ENCODE peak calls at places on chromosomes 13 and 19, in five cellular contexts. O, Q, J, Z and M are unnamed samples.
A peak's percentile ranks its signal among the peaks of the same experiment; 100 is the strongest.

GRCh38 chr19:33301011-33301899 is 1.1 kb downstream of the CEBPA start:
- DNase-seq in J (peak; percentile 14), Z (no peak), O (peak; percentile 27), Q (no peak), M (no peak)

GRCh38 chr19:35908977-35909683 is 1.0 kb upstream of the TYROBP start:
- DNase-seq in O (no peak), Z (peak; percentile 77), Q (no peak), J (no peak), M (no peak)

GRCh38 chr19:33675501-33676124 is 53.9 kb downstream of the CHST8 start:
- DNase-seq in Z (no peak), O (no peak), Q (no peak), J (no peak), M (no peak)

GRCh38 chr19:13139633-13140311 is 10.4 kb downstream of the STX10 start:
- DNase-seq in Q (no peak), O (no peak), J (no peak), Z (no peak), M (no peak)

GRCh38 chr13:42396501-42396900 is 124.5 kb downstream of the AKAP11 start:
- DNase-seq in Q (peak; percentile 90), J (no peak), O (no peak), Z (no peak), M (no peak)

GRCh38 chr13:33139186-33139585 is 123.0 kb downstream of the KL start:
- DNase-seq in Q (no peak), O (no peak), Z (peak; percentile 76), J (no peak), M (no peak)

GRCh38 chr19:35088514-35088913 is 27.1 kb upstream of the FXYD3 start:
- DNase-seq in J (peak; percentile 76), Z (no peak), Q (no peak), O (no peak), M (no peak)

GRCh38 chr13:40812724-40813445 is 23.5 kb downstream of the SLC25A15 start:
- DNase-seq in O (no peak), Z (no peak), J (peak; percentile 8), Q (no peak), M (no peak)

GRCh38 chr19:31613683-31614219 is 264.5 kb upstream of the TSHZ3 start:
- DNase-seq in J (no peak), Z (no peak), Q (no peak), O (no peak), M (no peak)

GRCh38 chr19:48186015-48186414 is 15.5 kb downstream of the ZSWIM9 start:
- DNase-seq in J (no peak), O (no peak), Z (no peak), Q (no peak), M (no peak)

GRCh38 chr13:40549500-40550094 is 116.8 kb downstream of the FOXO1 start:
- DNase-seq in J (peak; percentile 40), O (no peak), Z (no peak), Q (no peak), M (no peak)

GRCh38 chr19:850221-850978 is 1.7 kb upstream of the ELANE start:
- DNase-seq in Q (no peak), O (peak; percentile 81), J (peak; percentile 100), Z (peak; percentile 90), M (peak; percentile 51)
- H3K27ac ChIP-seq in Q (no peak overlapping the region), O (peak overlapping the region; percentile 55), J (no peak overlapping the region), Z (peak overlapping the region; percentile 76), M (no peak overlapping the region)

GRCh38 chr19:17780781-17781180 is 14.2 kb upstream of the B3GNT3 start:
- DNase-seq in O (no peak), Q (no peak), Z (no peak), J (no peak), M (no peak)

GRCh38 chr19:17777840-17778620 is 16.9 kb upstream of the B3GNT3 start:
- DNase-seq in J (peak; percentile 64), Z (no peak), Q (peak; percentile 41), O (no peak), M (no peak)

GRCh38 chr19:17775991-17776803 is 18.7 kb upstream of the B3GNT3 start:
- DNase-seq in J (peak; percentile 62), O (no peak), Z (no peak), Q (no peak), M (no peak)

GRCh38 chr19:17779281-17779930 is 15.5 kb upstream of the B3GNT3 start:
- DNase-seq in Q (no peak), J (peak; percentile 74), Z (peak; percentile 36), O (no peak), M (no peak)

DNA sequence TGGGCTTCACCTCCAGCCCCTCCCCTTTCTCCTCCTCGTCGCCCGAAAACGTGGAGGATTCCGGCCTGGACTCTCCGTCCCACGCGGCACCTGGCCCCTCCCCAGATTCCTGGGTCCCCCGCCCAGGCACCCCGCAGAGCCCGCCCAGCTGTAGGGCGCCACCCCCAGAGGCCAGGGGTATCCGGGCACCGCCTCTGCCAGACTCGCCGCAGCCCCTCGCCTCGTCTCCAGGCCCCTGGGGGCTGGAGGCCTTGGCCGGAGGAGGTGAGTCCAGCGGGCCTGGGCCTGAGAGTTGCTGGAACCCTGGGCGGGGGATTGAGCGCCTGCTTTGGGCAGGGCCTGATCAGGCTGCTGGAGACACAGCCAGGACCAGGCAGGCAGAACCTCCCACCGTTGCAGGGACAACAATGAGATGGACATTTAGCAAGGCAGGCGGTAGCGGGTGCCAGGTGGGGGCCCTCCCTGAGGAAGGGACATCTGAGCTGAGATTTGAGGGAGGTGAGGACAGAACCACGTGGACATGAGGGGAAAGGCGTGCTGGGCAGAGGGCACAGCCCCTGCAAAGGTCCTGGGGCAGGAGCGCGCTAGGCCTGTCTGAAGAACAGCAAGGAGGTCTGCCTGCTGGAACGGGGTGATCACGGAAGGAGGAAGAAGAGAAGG is 16.2 kb upstream of the B3GNT3 start:
- DNase-seq in J (peak; percentile 14), Q (no peak), Z (no peak), O (no peak), M (no peak)
- H3K27ac ChIP-seq in J (no peak overlapping the region), Q (no peak overlapping the region), Z (no peak overlapping the region), O (no peak overlapping the region), M (peak overlapping the region; percentile 50)

GRCh38 chr13:46961719-46962118 is 64.9 kb upstream of the HTR2A start:
- DNase-seq in Z (no peak), O (no peak), J (peak; percentile 75), Q (peak; percentile 4), M (no peak)

GRCh38 chr13:46963874-46964273 is 67.0 kb upstream of the HTR2A start:
- DNase-seq in O (no peak), Z (no peak), J (no peak), Q (no peak), M (no peak)

GRCh38 chr13:46964789-46965527 is 68.1 kb upstream of the HTR2A start:
- DNase-seq in J (peak; percentile 32), O (no peak), Z (no peak), Q (no peak), M (no peak)

DNA sequence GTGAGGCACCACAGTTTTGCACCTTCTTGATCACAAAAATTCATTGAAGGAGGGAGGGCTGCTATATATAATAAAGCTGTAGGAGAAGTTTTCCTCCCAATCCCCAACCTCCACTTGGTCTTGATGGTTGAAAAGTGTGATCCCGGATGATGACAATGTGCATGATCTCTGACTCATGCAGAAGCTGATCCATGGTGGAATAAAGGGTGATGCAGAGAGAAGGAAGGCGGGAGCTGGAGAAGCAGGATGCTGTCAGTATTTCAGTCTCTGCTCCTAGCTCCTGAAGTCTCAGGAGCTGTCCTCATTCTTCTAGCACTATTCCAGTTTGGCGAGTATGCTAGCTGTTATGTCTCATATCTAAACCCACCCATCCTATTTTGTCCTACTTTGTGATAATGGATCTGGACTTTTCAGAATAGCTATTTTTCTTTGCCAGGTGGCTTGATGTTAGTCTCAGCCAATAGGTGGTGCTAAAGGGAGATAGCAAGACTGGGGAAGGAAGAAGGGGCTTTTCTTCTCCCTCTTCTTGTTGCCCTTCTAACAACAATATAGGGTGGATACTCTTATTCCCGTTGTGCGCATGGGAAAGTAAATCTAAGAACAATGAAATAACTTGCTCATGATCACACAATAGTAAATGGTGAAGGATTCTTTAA is 65.6 kb upstream of the HTR2A start:
- DNase-seq in Z (no peak), Q (no peak), J (peak; percentile 6), O (no peak), M (no peak)
- H3K27ac ChIP-seq in Z (no peak overlapping the region), Q (no peak overlapping the region), J (no peak overlapping the region), O (no peak overlapping the region), M (no peak overlapping the region)

DNA sequence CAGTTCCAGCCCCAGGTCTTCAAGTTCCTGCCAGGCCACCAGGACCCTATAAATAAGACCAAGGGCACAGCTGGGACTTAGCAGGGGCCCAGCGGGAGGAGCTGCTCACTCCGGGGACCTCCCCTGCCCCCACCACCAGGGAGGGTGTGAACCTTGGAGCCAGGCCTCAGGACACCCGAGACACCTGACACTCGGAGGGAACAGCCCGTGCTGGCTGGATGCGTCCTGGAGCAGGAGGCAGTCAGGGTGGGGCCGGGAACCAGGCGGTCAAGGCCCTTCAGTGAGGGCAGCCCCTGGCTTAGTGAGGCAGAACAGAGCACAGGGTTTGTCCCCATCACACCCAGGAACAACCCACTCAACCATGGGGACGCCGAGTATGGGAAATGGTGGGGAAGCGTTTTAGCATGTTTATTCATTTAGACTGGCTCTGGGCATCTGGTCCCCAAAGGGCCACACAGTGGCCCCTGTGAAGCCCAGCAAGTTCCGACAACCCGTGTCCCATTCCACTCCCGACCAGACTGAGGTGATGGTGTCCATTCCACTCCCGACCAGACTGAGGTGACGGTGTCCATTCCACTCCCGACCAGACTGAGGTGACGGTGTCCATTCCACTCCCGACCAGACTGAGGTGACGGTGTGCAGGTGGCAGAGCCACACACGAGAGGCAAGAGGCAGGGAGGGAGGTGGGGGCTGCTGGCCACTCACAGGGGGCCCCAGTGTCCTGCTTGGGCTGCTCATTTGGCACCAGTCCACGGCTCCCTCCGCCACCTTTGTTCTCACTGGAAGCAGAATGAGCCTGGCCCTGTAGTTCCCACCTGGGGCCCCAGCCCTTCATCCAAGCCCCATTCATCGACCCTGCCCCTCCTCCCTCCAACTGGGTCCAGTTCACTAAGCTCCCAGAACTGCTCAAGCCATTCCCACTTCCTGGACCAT is 2.2 kb upstream of the MIDN start:
- DNase-seq in J (no peak), Z (peak; percentile 82), Q (no peak), O (peak; percentile 82), M (no peak)
- H3K27ac ChIP-seq in J (peak overlapping the region; percentile 81), Z (peak overlapping the region; percentile 99), Q (no peak overlapping the region), O (peak overlapping the region; percentile 91), M (peak overlapping the region; percentile 26)

GRCh38 chr19:3456925-3457530 is 23.3 kb downstream of the SMIM24 start:
- DNase-seq in Q (no peak), J (no peak), O (no peak), Z (no peak), M (no peak)
- H3K27ac ChIP-seq in Q (no peak overlapping the region), J (no peak overlapping the region), O (peak overlapping the region; percentile 79), Z (peak overlapping the region; percentile 85), M (peak overlapping the region; percentile 79)

GRCh38 chr19:56441206-56441792 is 35.8 kb downstream of the ZNF667 start:
- DNase-seq in Q (no peak), O (no peak), Z (no peak), J (no peak), M (no peak)
- H3K27ac ChIP-seq in Q (no peak overlapping the region), O (no peak overlapping the region), Z (no peak overlapping the region), J (no peak overlapping the region), M (no peak overlapping the region)

GRCh38 chr13:104286566-104287290 is 1220.5 kb upstream of the SLC10A2 start:
- DNase-seq in Z (no peak), J (no peak), Q (no peak), O (no peak), M (no peak)

DNA sequence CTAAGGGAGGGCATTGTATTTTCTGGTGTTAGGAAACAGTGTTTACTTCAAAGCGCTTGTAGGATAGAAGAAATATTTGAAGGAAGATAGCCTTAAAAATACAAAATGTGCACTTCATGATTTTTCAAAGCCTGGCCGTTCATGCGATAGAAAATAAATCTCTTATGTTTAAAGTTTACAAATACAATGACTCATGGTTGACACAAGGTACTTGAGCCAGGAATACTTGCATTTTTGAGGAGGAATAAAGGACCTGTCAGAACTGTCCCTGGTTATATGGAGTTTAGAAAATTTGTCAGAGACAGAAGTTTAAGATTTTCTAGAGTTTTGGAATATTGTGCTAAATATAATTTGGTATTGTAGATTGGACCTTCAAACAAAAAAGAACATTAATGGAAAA is 1223.2 kb upstream of the SLC10A2 start:
- DNase-seq in Z (no peak), Q (no peak), O (no peak), J (no peak), M (no peak)
- H3K27ac ChIP-seq in Z (no peak overlapping the region), Q (no peak overlapping the region), O (no peak overlapping the region), J (no peak overlapping the region), M (no peak overlapping the region)